ENCODE peak calls at places on chromosomes 16 and 17, in nine cellular contexts. R is hepatocyte, S is pancreas, K is lower lobe of right lung, P is adrenal gland, W is endothelial cell of umbilical vein, C is stomach, V is fibroblast of lung, E is cardiac muscle cell. Q is an unnamed sample.
A peak's percentile ranks its signal among the peaks of the same experiment; 100 is the strongest.

GRCh38 chr17:55434721-55435120 is 13.1 kb upstream of the MMD start:
- DNase-seq in S (no peak), W (no peak), E (no peak), K (no peak), C (no peak), R (no peak), V (peak; percentile 42), P (no peak), Q (no peak)

GRCh38 chr16:67521095-67521804 is 7.4 kb upstream of the RIPOR1 start:
- DNase-seq in E (peak; percentile 97), K (peak; percentile 95), V (peak; percentile 88), W (peak; percentile 97), P (peak; percentile 95), R (peak; percentile 97), C (peak; percentile 98), S (peak; percentile 95), Q (peak; percentile 92)

GRCh38 chr16:67170948-67171649 is 761 bp downstream of the NOL3 start:
- DNase-seq in C (no peak), V (peak; percentile 33), E (no peak), R (no peak), W (no peak), P (no peak), K (no peak), S (peak; percentile 18), Q (no peak)

GRCh38 chr17:35630530-35631148 is 43.5 kb downstream of the AP2B1 start:
- DNase-seq in W (peak; percentile 79), S (no peak), V (peak; percentile 85), C (no peak), R (no peak), P (no peak), E (no peak), K (no peak), Q (no peak)

GRCh38 chr16:84720180-84720579 is 20.4 kb downstream of the USP10 start:
- DNase-seq in R (peak; percentile 48), S (no peak), P (no peak), C (no peak), V (no peak), E (no peak), K (no peak), W (peak; percentile 52), Q (no peak)

GRCh38 chr17:77427471-77427991 is 286.8 kb downstream of the SEC14L1 start:
- DNase-seq in E (no peak), C (no peak), P (peak; percentile 92), W (no peak), S (no peak), K (no peak), V (peak; percentile 85), R (peak; percentile 67), Q (no peak)

GRCh38 chr17:38628441-38628840 is 22.7 kb upstream of the SRCIN1 start:
- DNase-seq in W (no peak), E (no peak), V (no peak), P (no peak), K (no peak), S (no peak), R (no peak), C (no peak), Q (no peak)

GRCh38 chr17:3893003-3893719 is at the start of gene CAMKK1:
- DNase-seq in S (peak; percentile 93), P (peak; percentile 93), K (peak; percentile 94), V (peak; percentile 77), R (peak; percentile 96), C (peak; percentile 91), W (peak; percentile 83), E (peak; percentile 94), Q (peak; percentile 79)

GRCh38 chr16:11668590-11669379 is 530 bp downstream of the SNN start:
- DNase-seq in P (peak; percentile 44), K (no peak), R (peak; percentile 51), E (no peak), S (peak; percentile 66), V (no peak), C (no peak), W (no peak), Q (no peak)

GRCh38 chr17:1413281-1413791 is 13.3 kb upstream of the YWHAE start:
- DNase-seq in V (peak; percentile 85), E (no peak), S (peak; percentile 92), P (peak; percentile 83), R (peak; percentile 69), C (peak; percentile 89), W (peak; percentile 97), K (peak; percentile 63), Q (peak; percentile 69)

GRCh38 chr17:1414001-1414574 is 14.1 kb upstream of the YWHAE start:
- DNase-seq in K (peak; percentile 14), P (no peak), E (no peak), C (no peak), S (no peak), W (no peak), R (no peak), V (no peak), Q (no peak)

GRCh38 chr17:1416414-1416813 is 16.4 kb upstream of the YWHAE start:
- DNase-seq in K (no peak), V (no peak), S (peak; percentile 0), W (no peak), E (no peak), C (no peak), P (no peak), R (no peak), Q (no peak)

GRCh38 chr17:1412185-1413110 is 12.4 kb upstream of the YWHAE start:
- DNase-seq in R (peak; percentile 50), K (peak; percentile 70), S (peak; percentile 77), P (no peak), W (no peak), C (peak; percentile 33), E (no peak), V (peak; percentile 17), Q (no peak)

DNA sequence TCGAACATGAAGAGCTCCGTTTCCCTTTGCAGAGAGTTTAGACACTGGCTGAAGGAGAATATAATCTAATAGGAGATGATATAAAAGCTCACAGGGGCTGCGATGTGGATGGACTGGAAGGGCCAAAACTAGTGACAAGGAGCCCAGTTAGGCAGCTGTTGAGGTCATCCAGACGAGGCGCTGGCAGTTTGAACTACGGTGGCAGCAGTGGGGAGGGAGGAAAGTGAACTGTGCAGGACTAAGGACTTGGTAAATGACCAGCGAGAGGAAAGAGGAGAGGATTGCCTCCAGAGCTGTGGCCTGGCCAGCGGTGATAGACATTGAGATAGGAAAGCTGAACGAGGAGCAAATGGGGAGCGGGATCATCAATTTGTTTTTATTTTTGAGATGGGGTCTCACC is 14.6 kb upstream of the YWHAE start:
- DNase-seq in S (no peak), W (no peak), C (no peak), P (no peak), R (no peak), V (no peak), E (no peak), K (peak; percentile 29), Q (no peak)
- TF ChIP-seq CTCF in S (no peak), W (no peak), C (no peak), P (no peak), R (no peak), V (no peak), E (no peak), K (no peak), Q (no peak)

GRCh38 chr16:30376508-30376907 is 1.9 kb downstream of the MYL11 start:
- DNase-seq in K (no peak), P (no peak), R (no peak), W (no peak), E (no peak), S (peak; percentile 28), C (no peak), V (no peak), Q (no peak)
- H3K4me1 ChIP-seq in K (peaks cover 25% of the 10 kb centered on the region), P (peaks cover 9% of the 10 kb centered on the region), R (peaks cover 12% of the 10 kb centered on the region), W (peaks cover 12% of the 10 kb centered on the region), E (peaks cover 23% of the 10 kb centered on the region), S (no peaks in the 10 kb centered on the region), C (peaks cover 30% of the 10 kb centered on the region), V (peaks cover 10% of the 10 kb centered on the region), Q (peaks cover 4% of the 10 kb centered on the region)

DNA sequence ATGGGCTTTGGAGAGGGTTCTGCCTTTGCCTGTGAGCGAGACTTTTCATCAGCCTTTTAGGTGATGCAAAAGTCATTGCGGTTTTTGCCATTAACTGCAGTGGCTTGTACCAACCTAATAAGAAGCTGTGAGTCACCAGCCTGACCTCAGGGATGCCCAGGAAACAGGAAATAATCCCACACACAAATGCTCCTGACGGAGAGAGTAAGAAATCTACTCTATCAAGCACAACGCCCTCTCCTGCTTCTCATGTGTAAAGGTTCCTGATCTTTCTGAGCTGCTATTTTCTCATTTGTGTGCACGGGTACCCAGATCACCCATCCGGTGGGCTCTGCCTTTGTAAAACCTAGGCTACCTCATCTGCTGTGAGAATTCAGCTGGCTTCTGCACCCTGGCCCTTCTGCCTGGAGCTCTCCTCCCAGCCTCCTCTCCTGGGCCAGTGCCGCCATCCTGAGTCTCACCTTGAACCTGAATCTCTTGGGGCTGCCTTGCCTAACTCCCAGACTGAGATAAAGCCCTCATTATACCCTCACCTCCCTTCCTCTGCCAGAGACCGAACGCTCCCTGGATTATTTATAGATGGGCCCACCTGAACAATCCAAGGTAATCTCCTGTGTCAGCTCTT is 299.7 kb downstream of the C16orf95 start:
- DNase-seq in K (no peak), S (no peak), W (peak; percentile 88), R (peak; percentile 32), V (peak; percentile 94), P (no peak), C (no peak), E (no peak), Q (no peak)
- TF ChIP-seq CTCF in K (no peak), S (no peak), W (peak; percentile 50), R (peak; percentile 24), V (peak; percentile 47), P (no peak), C (no peak), E (peak; percentile 36), Q (peak; percentile 75)

DNA sequence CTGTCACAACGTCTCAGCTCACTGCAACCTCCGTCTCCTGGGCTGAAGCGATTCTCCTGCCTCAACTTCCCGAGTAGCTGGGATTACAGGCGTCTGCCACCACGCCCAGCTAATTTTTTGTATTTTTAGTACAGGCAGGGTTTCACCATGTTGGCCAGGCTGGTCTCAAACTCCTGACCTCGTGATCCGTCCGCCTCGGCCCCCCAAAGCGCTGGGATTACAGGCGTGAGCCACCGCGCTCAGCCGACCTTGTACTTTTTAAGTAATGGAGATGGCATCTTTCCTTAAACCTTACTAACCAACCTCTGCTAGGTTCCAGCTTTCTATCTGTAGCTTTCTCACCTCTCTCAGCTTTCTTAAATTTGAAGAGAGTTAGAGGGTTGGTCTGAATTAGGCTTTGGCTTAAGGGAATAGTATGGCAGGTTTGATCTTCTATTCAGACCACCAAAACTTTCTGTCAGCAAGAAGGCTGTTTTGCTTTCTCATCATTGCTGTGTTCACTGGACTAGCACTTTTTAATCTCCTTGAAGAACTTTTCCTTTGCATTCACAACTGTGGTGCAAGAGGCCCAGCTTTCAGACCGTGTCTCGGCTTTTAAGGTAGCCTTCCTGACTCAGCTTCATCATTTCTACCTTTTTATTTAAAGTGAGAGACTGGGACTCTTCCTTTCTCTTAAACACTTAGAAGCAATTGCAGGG is 28.0 kb downstream of the YWHAE start:
- DNase-seq in P (no peak), V (no peak), E (no peak), K (no peak), C (no peak), R (no peak), W (no peak), S (no peak), Q (no peak)
- H3K4me1 ChIP-seq in P (peaks cover 27% of the 10 kb centered on the region), V (peaks cover 15% of the 10 kb centered on the region), E (peaks cover 22% of the 10 kb centered on the region), K (peaks cover 82% of the 10 kb centered on the region), C (peaks cover 53% of the 10 kb centered on the region), R (peaks cover 38% of the 10 kb centered on the region), W (peaks cover 4% of the 10 kb centered on the region), S (peaks cover 34% of the 10 kb centered on the region), Q (peaks cover 13% of the 10 kb centered on the region)

Q was measured in RWPE2.